ENCODE peak calls at places on chromosomes 11 and 22, in four cellular contexts. N, Z, O and Y are unnamed samples. For H3K4me1 and H3K27me3, the result is how much of the 10 kb centered on the place peaks cover.

GRCh38 chr11:134738581-134738980 is 326.5 kb upstream of the B3GAT1 start:
- DNase-seq in N (no peak), Z (no peak), O (no peak), Y (no peak)

GRCh38 chr22:45503816-45504702 is 1.4 kb downstream of the FBLN1 start:
- DNase-seq in N (peak), Z (no peak), O (peak), Y (no peak)

GRCh38 chr11:3206128-3206921 is 12.3 kb downstream of the MRGPRG start:
- DNase-seq in N (no peak), Z (no peak), O (no peak), Y (no peak)

GRCh38 chr22:18983120-18983651 is 47.1 kb upstream of the PRODH start:
- DNase-seq in N (no peak), Z (no peak), O (no peak), Y (no peak)

GRCh38 chr22:35785181-35785923 is 67.7 kb downstream of the APOL5 start:
- DNase-seq in N (no peak), Z (no peak), O (no peak), Y (no peak)

GRCh38 chr11:2115308-2115707 is 23.9 kb downstream of the IGF2 start:
- DNase-seq in N (no peak), Z (no peak), O (no peak), Y (no peak)

GRCh38 chr11:121123670-121124069 is 22.6 kb downstream of the TECTA start:
- DNase-seq in N (no peak), Z (no peak), O (no peak), Y (no peak)

GRCh38 chr11:116610190-116610589 is 162.6 kb downstream of the BUD13 start:
- DNase-seq in N (no peak), Z (no peak), O (no peak), Y (no peak)

GRCh38 chr11:1837171-1838076 is 1.4 kb upstream of the TNNI2 start:
- DNase-seq in N (peak), Z (peak), O (peak), Y (peak)

GRCh38 chr11:86099727-86100320 is 30.9 kb upstream of the PICALM start:
- DNase-seq in N (no peak), Z (no peak), O (no peak), Y (no peak)

GRCh38 chr22:44994399-44995281 is 15.2 kb downstream of the PHF21B start:
- DNase-seq in N (no peak), Z (no peak), O (no peak), Y (no peak)

GRCh38 chr11:18455686-18456372 is at the start of gene LDHAL6A:
- DNase-seq in N (no peak), Z (no peak), O (no peak), Y (no peak)

GRCh38 chr22:42717197-42717967 is 3.3 kb downstream of the A4GALT start:
- DNase-seq in N (no peak), Z (no peak), O (peak), Y (no peak)

GRCh38 chr11:102824541-102824940 is 18.9 kb downstream of the MMP3 start:
- DNase-seq in N (no peak), Z (no peak), O (no peak), Y (no peak)

GRCh38 chr22:32175751-32176644 is 16.9 kb upstream of the C22orf42 start:
- DNase-seq in N (no peak), Z (no peak), O (peak), Y (no peak)

DNA sequence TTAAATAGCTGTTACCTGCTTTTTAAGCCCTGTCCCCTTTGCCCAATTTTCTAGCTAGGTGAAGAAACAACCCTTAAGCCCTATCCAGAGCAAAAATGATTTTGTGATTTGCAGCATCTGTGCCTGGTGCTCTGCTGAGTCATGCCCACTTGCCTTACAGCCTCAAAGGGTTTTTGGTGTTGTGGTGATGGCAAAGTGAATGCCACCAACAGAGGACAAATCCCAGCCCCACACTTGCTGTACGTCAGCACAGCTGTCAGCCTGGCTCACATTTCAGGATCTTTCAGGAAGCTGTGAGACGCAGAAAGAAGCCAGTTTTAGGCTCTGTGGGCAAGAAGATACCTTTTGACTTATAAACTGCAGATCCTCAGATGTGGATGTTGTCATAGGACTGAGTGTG is 401.7 kb downstream of the TENM4 start:
- DNase-seq in N (no peak), Z (no peak), O (no peak), Y (no peak)
- H3K4me1 ChIP-seq in N (under half), Z (under half), O (under half), Y (under half)

GRCh38 chr11:56849250-56849649 is 100.8 kb upstream of the OR9G4 start:
- DNase-seq in N (no peak), Z (no peak), O (no peak), Y (no peak)

GRCh38 chr11:56843816-56844215 is 95.3 kb upstream of the OR9G4 start:
- DNase-seq in N (no peak), Z (no peak), O (no peak), Y (no peak)

GRCh38 chr11:56845121-56845732 is 96.7 kb upstream of the OR9G4 start:
- DNase-seq in N (no peak), Z (no peak), O (no peak), Y (no peak)

GRCh38 chr11:56848105-56848809 is 99.8 kb upstream of the OR9G4 start:
- DNase-seq in N (no peak), Z (no peak), O (no peak), Y (no peak)

GRCh38 chr11:56846631-56847400 is 98.3 kb upstream of the OR9G4 start:
- DNase-seq in N (no peak), Z (no peak), O (no peak), Y (no peak)
- H3K27me3 ChIP-seq in N (under half), Z (under half), O (under half), Y (under half)

GRCh38 chr11:6646631-6647281 is 8.9 kb downstream of the DCHS1 start:
- DNase-seq in N (peak), Z (no peak), O (no peak), Y (no peak)
- H3K4me1 ChIP-seq in N (under half), Z (under half), O (under half), Y (under half)

GRCh38 chr11:60810583-60810982 is 25.4 kb downstream of the MS4A10 start:
- DNase-seq in N (no peak), Z (no peak), O (no peak), Y (no peak)

GRCh38 chr11:60809249-60809648 is 24.1 kb downstream of the MS4A10 start:
- DNase-seq in N (no peak), Z (no peak), O (no peak), Y (no peak)

GRCh38 chr11:60813324-60813723 is 28.2 kb downstream of the MS4A10 start:
- DNase-seq in N (no peak), Z (no peak), O (no peak), Y (no peak)

GRCh38 chr11:60809691-60810090 is 24.6 kb downstream of the MS4A10 start:
- DNase-seq in N (no peak), Z (no peak), O (no peak), Y (no peak)

GRCh38 chr11:60810151-60810550 is 25.0 kb downstream of the MS4A10 start:
- DNase-seq in N (no peak), Z (no peak), O (no peak), Y (no peak)
- H3K27me3 ChIP-seq in N (under half), Z (under half), O (under half), Y (under half)

DNA sequence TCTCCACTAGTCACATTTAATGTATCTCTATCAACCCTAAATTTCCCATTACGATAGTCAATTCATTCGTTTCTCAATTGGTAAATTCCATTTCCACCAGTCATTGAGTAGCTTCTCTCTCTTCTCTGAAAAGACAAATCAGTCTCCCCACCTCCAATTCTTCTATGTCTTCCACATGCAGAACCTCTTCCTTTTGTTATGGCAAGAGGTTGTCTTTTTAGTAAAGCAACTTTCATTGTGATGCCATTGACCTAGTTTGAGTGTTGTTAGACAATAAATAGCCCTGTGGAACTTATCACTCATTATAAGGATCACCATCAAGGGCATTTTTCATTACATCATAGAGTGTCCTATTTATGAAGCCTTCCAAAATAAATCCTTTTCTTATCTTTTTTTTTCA is 340.9 kb downstream of the LRRC4C start:
- DNase-seq in N (no peak), Z (no peak), O (no peak), Y (no peak)
- H3K4me1 ChIP-seq in N (under half), Z (under half), O (under half), Y (under half)

GRCh38 chr22:37260396-37260795 is 16.3 kb upstream of the RAC2 start:
- DNase-seq in N (no peak), Z (no peak), O (no peak), Y (no peak)
- H3K27me3 ChIP-seq in N (under half), Z (under half), O (under half), Y (under half)

GRCh38 chr11:57793711-57794110 is 32.1 kb downstream of the CTNND1 start:
- DNase-seq in N (no peak), Z (no peak), O (no peak), Y (no peak)
- H3K4me1 ChIP-seq in N (under half), Z (under half), O (under half), Y (under half)